ENCODE peak calls at places on chromosomes 2 and 18, in seven cellular contexts. W is RWPE1, E is hepatocyte, S is fibroblast of mammary gland, F is heart left ventricle, V is foreskin fibroblast, G is heart right ventricle. B is an unnamed sample.

GRCh38 chr2:9178905-9179571 is 27.6 kb upstream of the ASAP2 start:
- DNase-seq in G (peak; percentile 49), F (peak; percentile 36), S (peak; percentile 93), W (peak; percentile 79), E (peak; percentile 66), V (peak; percentile 74), B (no peak)

GRCh38 chr2:88683160-88684021 is 8.1 kb upstream of the RPIA start:
- DNase-seq in F (no peak), V (no peak), W (no peak), S (no peak), E (no peak), G (no peak), B (no peak)

GRCh38 chr2:101566632-101567228 is 91.8 kb upstream of the RFX8 start:
- DNase-seq in F (no peak), V (no peak), G (no peak), W (no peak), E (no peak), S (no peak), B (no peak)

GRCh38 chr2:88320374-88320773 is 132.1 kb downstream of the FOXI3 start:
- DNase-seq in W (no peak), V (no peak), E (no peak), G (no peak), F (no peak), S (no peak), B (no peak)

GRCh38 chr2:238113611-238114010 is 13.5 kb downstream of the ESPNL start:
- DNase-seq in E (no peak), F (no peak), V (no peak), W (no peak), G (no peak), S (no peak), B (no peak)

GRCh38 chr2:159904127-159904564 is 106.1 kb upstream of the CD302 start:
- DNase-seq in E (no peak), F (no peak), S (no peak), G (peak; percentile 12), V (no peak), W (no peak), B (peak; percentile 19)

GRCh38 chr18:58257461-58257860 is 213.4 kb downstream of the NEDD4L start:
- DNase-seq in V (no peak), E (no peak), G (no peak), F (no peak), S (peak; percentile 15), W (no peak), B (no peak)

GRCh38 chr2:43075054-43075593 is 151.3 kb downstream of the ZFP36L2 start:
- DNase-seq in V (peak; percentile 94), W (peak; percentile 85), F (peak; percentile 86), G (peak; percentile 83), E (peak; percentile 74), S (peak; percentile 98), B (peak; percentile 57)

GRCh38 chr18:55501594-55502345 is 86.2 kb downstream of the TCF4 start:
- DNase-seq in E (no peak), W (no peak), F (no peak), V (no peak), G (no peak), S (no peak), B (no peak)

GRCh38 chr2:232551289-232551688 is 800 bp downstream of the EIF4E2 start:
- DNase-seq in E (no peak), V (no peak), W (no peak), F (no peak), G (no peak), S (no peak), B (no peak)

GRCh38 chr2:30776831-30777652 is 30.2 kb downstream of the CAPN13 start:
- DNase-seq in E (peak; percentile 62), S (no peak), G (no peak), V (no peak), W (no peak), F (no peak), B (no peak)

DNA sequence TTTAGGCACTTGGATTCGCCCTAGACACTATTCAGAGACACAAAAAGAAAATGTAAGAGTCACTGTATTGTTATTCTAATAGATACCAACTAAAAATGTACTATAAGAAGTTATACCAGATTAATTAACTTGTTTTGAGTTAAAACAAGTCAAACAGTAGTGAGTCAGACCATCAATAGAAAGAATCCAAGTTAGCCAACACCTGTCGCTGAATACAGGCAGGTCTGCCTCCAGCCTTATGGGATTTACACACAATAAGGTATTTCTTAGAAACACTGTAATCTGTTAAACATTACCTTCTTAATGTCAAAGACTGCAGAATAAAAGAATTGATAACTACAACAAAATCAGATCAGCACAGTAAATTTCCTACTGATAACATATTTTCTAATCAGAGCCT is 181.4 kb downstream of the DYM start:
- DNase-seq in V (no peak), F (no peak), E (no peak), W (no peak), G (no peak), S (no peak), B (no peak)
- TF ChIP-seq CTCF in V (no peak), F (no peak), E (no peak), W (no peak), G (no peak), S (no peak), B (no peak)

GRCh38 chr2:13201924-13202323 is 485.2 kb downstream of the TRIB2 start:
- DNase-seq in W (no peak), E (no peak), F (no peak), G (no peak), V (no peak), S (no peak), B (no peak)
- TF ChIP-seq CTCF in W (no peak), E (peak; percentile 10), F (no peak), G (no peak), V (no peak), S (peak; percentile 4), B (peak; percentile 11)

GRCh38 chr2:136119717-136120675 is 2.0 kb upstream of the CXCR4 start:
- DNase-seq in E (no peak), G (no peak), F (no peak), W (no peak), S (no peak), V (no peak), B (no peak)

GRCh38 chr2:136118819-136119716 is 1.1 kb upstream of the CXCR4 start:
- DNase-seq in S (no peak), G (peak; percentile 59), V (no peak), W (no peak), E (peak; percentile 14), F (peak; percentile 65), B (no peak)

GRCh38 chr2:136117391-136117841 is 533 bp downstream of the CXCR4 start:
- DNase-seq in E (peak; percentile 71), F (peak; percentile 56), S (peak; percentile 25), V (peak; percentile 16), G (peak; percentile 28), W (no peak), B (peak; percentile 63)

GRCh38 chr2:136116813-136117390 is 1.0 kb downstream of the CXCR4 start:
- DNase-seq in W (no peak), V (no peak), S (no peak), F (peak; percentile 32), E (peak; percentile 34), G (peak; percentile 30), B (peak; percentile 71)

GRCh38 chr2:136117909-136118818 is at the start of gene CXCR4:
- DNase-seq in S (peak; percentile 15), G (peak; percentile 76), F (peak; percentile 73), E (peak; percentile 68), W (peak; percentile 18), V (no peak), B (peak; percentile 69)
- TF ChIP-seq CTCF in S (no peak), G (peak; percentile 30), F (no peak), E (peak; percentile 14), W (no peak), V (no peak), B (no peak)

GRCh38 chr18:25234740-25235345 is 117.1 kb downstream of the ZNF521 start:
- DNase-seq in F (no peak), S (no peak), G (no peak), W (no peak), V (no peak), E (peak; percentile 23), B (no peak)

GRCh38 chr18:25235648-25236047 is 116.3 kb downstream of the ZNF521 start:
- DNase-seq in V (no peak), F (no peak), G (no peak), W (no peak), E (no peak), S (no peak), B (no peak)

GRCh38 chr18:25236736-25237135 is 115.2 kb downstream of the ZNF521 start:
- DNase-seq in E (no peak), G (no peak), W (no peak), V (no peak), F (no peak), S (no peak), B (no peak)

GRCh38 chr18:25233582-25234362 is 118.2 kb downstream of the ZNF521 start:
- DNase-seq in E (no peak), S (peak; percentile 55), G (no peak), F (no peak), V (peak; percentile 45), W (no peak), B (no peak)

DNA sequence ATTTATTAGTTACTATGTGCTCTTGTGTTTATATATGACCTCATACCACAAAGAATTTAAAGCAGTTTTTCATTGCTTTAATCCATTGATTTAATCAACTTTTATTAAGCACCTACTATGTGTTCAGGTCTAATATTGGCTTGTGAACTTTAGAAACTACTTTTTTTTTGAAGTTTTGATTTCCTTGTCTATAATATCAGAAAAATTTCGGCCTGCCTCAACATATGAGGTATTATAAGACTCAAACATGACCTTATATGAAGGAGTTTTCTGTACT is 117.7 kb downstream of the ZNF521 start:
- DNase-seq in S (no peak), V (no peak), W (no peak), F (no peak), E (no peak), G (no peak), B (no peak)
- TF ChIP-seq CTCF in S (no peak), V (no peak), W (no peak), F (no peak), E (no peak), G (no peak), B (no peak)

B was measured in pancreas.